ENCODE peak calls at places on chromosomes 5 and 9, in five cellular contexts. B is stomach, J is transverse colon, L is esophagus squamous epithelium, C is IMR-90. V is an unnamed sample.

GRCh38 chr9:125409637-125410521 is 148.3 kb downstream of the GAPVD1 start:
- DNase-seq in B (no peak), J (no peak), L (no peak), C (peak), V (no peak)

GRCh38 chr5:170739446-170739845 is 44.1 kb upstream of the GABRP start:
- DNase-seq in B (no peak), J (no peak), L (no peak), C (no peak), V (no peak)

GRCh38 chr5:130289132-130290088 is 385.1 kb downstream of the CHSY3 start:
- DNase-seq in B (no peak), J (no peak), L (no peak), C (no peak), V (no peak)

GRCh38 chr5:123785160-123786001 is 273.4 kb downstream of the CSNK1G3 start:
- DNase-seq in B (no peak), J (peak), L (no peak), C (peak), V (no peak)

GRCh38 chr5:1017691-1018455 is 9.3 kb downstream of the NKD2 start:
- DNase-seq in B (no peak), J (no peak), L (no peak), C (no peak), V (no peak)

GRCh38 chr5:74576941-74577456 is 63.5 kb downstream of the ENC1 start:
- DNase-seq in B (no peak), J (no peak), L (no peak), C (peak), V (no peak)

GRCh38 chr9:113299800-113300292 is 3.3 kb downstream of the RNF183 start:
- DNase-seq in B (peak), J (peak), L (no peak), C (no peak), V (no peak)

GRCh38 chr5:154117050-154117449 is 73.5 kb upstream of the GALNT10 start:
- DNase-seq in B (no peak), J (no peak), L (no peak), C (no peak), V (no peak)

GRCh38 chr9:87119328-87119881 is 172.1 kb upstream of the GAS1 start:
- DNase-seq in B (peak), J (peak), L (no peak), C (peak), V (no peak)

GRCh38 chr9:6045364-6045763 is 29.9 kb upstream of the RANBP6 start:
- DNase-seq in B (no peak), J (no peak), L (no peak), C (no peak), V (no peak)

GRCh38 chr9:73741316-73741715 is 589.7 kb downstream of the ANXA1 start:
- DNase-seq in B (no peak), J (no peak), L (no peak), C (no peak), V (no peak)

GRCh38 chr5:138438724-138439536 is at the start of gene REEP2:
- DNase-seq in B (peak), J (peak), L (no peak), C (peak), V (peak)

GRCh38 chr5:73729329-73729728 is 103.3 kb downstream of the ARHGEF28 start:
- DNase-seq in B (no peak), J (no peak), L (no peak), C (peak), V (no peak)

GRCh38 chr9:109311281-109311680 is 9.6 kb downstream of the EPB41L4B start:
- DNase-seq in B (no peak), J (no peak), L (no peak), C (peak), V (no peak)

GRCh38 chr5:179285236-179285635 is 60.0 kb downstream of the ADAMTS2 start:
- DNase-seq in B (no peak), J (no peak), L (no peak), C (no peak), V (peak)

GRCh38 chr9:81592890-81593271 is 96.5 kb downstream of the TLE1 start:
- DNase-seq in B (no peak), J (peak), L (no peak), C (no peak), V (no peak)

GRCh38 chr9:32351845-32352244 is 32.6 kb upstream of the ACO1 start:
- DNase-seq in B (no peak), J (no peak), L (no peak), C (peak), V (no peak)

GRCh38 chr9:76355886-76356285 is 38.3 kb downstream of the RFK start:
- DNase-seq in B (no peak), J (no peak), L (no peak), C (no peak), V (no peak)

GRCh38 chr5:116572375-116573278 is 2.0 kb downstream of the SEMA6A start:
- DNase-seq in B (peak), J (peak), L (no peak), C (no peak), V (peak)

GRCh38 chr5:130011986-130012385 is 107.7 kb downstream of the CHSY3 start:
- DNase-seq in B (no peak), J (no peak), L (no peak), C (no peak), V (no peak)

GRCh38 chr9:33817327-33818166 is 587 bp downstream of the UBE2R2 start:
- DNase-seq in B (peak), J (peak), L (no peak), C (peak), V (peak)

DNA sequence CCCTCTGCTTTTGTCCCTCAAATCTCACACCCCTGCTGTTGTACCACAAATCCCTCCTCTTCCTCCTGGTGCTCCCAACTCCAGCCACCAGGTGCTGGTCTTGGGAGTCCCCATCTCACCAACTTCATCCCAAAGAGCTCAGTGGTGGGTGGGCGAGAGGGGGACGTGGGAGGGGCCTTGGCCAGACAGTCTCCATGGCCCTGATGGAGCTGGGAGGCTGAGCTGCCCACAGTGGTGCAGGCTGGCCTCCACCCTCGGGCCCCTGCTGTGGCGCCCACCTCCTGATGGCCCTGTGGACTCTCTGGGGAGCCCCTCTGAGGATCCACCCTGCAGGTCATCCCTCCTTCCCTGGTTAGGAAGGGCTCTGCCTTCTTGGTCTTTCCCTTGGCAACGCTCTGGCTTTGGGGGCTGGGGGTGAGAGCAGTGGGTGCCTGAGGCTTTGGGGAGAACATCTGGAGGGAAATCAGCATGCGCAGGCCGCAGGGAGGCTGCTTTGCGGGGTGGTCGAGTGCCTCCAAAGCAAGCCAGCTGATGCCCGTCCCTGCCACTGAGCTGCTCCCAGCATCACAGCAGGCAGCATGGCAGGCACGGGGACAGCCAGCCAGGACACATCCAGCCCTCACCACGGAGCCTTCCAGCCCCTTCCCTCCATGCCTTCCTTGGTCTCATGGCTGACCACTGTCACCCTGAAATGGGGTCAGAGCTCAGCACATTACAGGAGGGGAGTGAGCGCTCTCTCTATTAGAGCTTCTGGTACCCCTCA is 7.6 kb upstream of the FAM163B start:
- DNase-seq in B (no peak), J (no peak), L (no peak), C (no peak), V (no peak)
- TF ChIP-seq POLR2A in B (no peak), J (no peak), L (no peak), C (no peak), V (no peak)

DNA sequence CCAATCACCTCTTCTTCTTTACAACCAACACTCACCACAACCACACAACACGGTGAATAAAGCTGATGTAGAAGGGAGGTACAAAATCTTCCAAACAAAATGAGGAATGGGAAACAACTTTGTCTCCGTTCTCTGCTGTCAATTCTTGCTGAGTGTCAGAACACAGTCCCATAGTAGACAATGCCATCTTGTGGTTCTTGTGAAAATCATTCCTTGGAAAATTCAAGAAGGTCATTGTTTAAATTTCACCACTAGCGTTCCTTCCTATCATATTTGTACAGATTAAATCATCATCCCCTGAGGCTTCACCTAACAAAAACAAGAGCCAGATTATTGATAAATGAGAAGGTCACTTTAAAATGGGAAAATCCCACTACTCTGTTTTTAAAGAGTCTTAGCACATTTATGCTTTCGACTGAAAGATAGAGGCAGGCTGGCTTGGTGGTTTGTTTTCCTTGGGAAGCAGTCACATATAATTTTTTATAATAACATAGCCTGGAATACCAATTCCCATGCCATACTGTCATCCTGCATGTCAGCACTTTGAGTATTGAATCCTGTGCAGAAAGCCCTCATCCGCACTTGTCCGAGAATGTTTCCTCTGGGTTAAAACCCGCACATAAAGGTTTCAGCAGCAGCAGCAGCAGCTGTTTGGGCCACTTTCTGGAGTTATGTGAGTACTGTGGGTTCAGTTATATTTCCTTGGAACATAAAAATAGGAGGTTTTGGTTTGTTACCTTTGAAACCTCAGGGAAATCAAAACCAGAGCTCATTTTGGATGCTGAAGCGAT is 395.0 kb upstream of the SMARCA2 start:
- DNase-seq in B (no peak), J (no peak), L (no peak), C (no peak), V (no peak)
- TF ChIP-seq CTCF in B (no peak), J (no peak), L (peak), C (no peak), V (no peak)

DNA sequence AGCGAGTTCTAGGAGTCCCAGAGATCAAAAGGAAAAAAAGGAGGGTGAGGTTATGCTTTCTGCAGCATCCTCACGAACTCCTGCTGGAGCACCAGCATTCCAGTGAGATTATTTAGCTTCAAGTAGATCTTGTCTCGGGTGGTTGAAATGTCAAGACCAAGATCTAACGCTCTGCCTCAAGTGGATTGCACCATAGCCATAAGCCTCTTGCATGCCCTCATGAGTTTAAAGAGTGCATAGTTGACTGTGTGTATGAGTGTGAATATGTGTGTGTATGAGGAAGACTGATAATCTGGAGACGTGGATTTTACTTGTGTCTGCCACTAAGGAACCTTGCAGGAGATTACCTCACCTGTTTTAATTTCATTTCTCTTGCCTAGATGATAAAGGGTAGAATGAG is 335.3 kb upstream of the ADAMTSL1 start:
- DNase-seq in B (no peak), J (no peak), L (no peak), C (no peak), V (no peak)
- TF ChIP-seq POLR2A in B (no peak), J (no peak), L (no peak), C (no peak), V (no peak)

DNA sequence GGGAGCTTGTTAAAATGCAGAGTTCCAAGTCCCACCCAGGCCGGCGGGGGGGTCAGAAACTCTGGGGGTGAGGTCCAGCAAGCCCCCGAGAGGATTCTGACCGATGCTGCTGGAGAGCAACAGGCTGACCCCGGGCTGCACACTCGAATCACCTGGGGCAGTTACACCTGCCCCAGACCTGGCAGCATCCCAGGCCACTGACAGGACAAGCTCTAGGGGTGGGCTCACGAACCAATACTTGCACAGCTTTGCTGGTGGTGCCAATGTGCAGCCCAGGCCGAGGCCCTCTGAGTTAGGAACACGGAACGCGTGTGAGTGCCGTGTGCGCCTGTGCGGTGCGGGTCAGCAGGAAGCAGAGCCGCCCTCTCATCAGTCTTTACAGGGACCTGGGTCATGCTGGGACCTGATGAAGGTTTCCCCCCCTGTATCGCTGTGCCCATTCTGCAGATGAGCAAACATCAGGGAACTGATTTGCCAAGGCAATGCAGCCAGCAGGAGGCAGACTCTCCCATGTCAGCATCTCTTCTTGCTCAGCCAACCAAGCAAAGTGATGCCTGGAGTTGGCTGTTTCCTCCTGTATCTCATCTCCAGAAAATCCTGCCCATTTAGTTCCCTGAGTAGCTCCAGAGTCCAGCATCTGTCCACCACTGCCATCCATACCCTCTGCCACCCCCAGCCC is 16.3 kb downstream of the FAM163B start:
- DNase-seq in B (no peak), J (no peak), L (no peak), C (no peak), V (no peak)
- TF ChIP-seq CTCF in B (no peak), J (no peak), L (no peak), C (peak), V (no peak)

GRCh38 chr5:66595877-66596790 is at the start of gene MAST4:
- DNase-seq in B (peak), J (peak), L (no peak), C (peak), V (peak)
- TF ChIP-seq POLR2A in B (no peak), J (peak), L (peak), C (no peak), V (peak)

GRCh38 chr9:107154291-107154690 is 128.8 kb upstream of the RAD23B start:
- DNase-seq in B (no peak), J (no peak), L (no peak), C (no peak), V (no peak)

GRCh38 chr9:107154766-107155165 is 128.3 kb upstream of the RAD23B start:
- DNase-seq in B (no peak), J (no peak), L (no peak), C (no peak), V (no peak)

GRCh38 chr9:107153336-107153735 is 129.7 kb upstream of the RAD23B start:
- DNase-seq in B (no peak), J (no peak), L (no peak), C (peak), V (no peak)

GRCh38 chr9:107158321-107158720 is 124.8 kb upstream of the RAD23B start:
- DNase-seq in B (no peak), J (no peak), L (no peak), C (peak), V (no peak)

GRCh38 chr9:107155244-107155817 is 127.7 kb upstream of the RAD23B start:
- DNase-seq in B (no peak), J (no peak), L (no peak), C (no peak), V (no peak)
- TF ChIP-seq CTCF in B (no peak), J (peak), L (no peak), C (peak), V (no peak)

GRCh38 chr5:32714836-32715235 is 3.7 kb downstream of the NPR3 start:
- DNase-seq in B (no peak), J (no peak), L (no peak), C (peak), V (no peak)

GRCh38 chr5:32711693-32712462 is 757 bp downstream of the NPR3 start:
- DNase-seq in B (no peak), J (no peak), L (no peak), C (peak), V (no peak)

GRCh38 chr5:32710859-32711692 is at the start of gene NPR3:
- DNase-seq in B (no peak), J (peak), L (no peak), C (peak), V (peak)

GRCh38 chr5:32713396-32714381 is 2.6 kb downstream of the NPR3 start:
- DNase-seq in B (no peak), J (peak), L (no peak), C (peak), V (no peak)

DNA sequence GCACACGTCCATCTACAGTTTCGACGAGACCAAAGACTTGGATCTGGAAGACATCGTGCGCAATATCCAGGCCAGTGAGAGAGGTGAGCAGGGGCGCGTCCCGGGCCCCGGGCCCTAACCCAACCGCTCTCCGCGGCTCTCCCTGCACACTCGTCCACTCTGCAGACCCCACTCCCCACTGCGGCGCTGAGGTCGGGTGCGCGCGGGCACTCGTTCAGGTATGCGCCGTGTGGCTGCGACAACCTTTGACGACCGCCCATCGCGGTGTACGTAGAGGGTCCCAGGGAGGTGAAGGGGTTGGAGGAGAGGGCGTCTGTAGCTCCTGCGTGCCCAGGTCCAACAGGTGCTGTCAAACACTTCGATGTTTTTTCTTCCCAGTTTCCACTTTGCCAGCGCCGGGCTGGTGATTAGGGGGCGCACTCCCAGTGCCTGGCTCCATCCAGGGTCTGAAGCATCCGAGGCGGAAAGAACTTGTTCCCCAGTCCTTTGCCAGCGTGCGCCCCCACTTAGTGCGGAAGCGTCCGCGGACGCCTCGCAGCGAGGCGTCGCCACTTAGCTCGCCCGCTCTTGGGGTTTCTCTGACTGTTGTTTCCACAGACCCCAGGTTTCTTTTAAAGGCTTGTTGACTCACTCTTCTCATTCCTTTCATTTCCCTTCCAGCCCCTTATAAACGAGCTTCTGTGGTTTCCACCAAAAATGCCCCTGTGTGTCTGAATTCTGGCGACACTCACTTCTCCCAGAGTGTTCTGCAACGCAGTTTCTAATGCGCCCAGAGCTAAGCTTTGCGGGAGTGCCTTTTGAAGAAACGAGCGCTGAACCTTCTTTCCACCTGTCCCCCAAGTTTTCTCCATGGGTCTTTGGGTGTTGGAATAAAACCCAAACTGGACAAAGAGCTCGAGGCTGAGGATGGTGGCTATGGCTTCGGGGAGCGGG is 1.6 kb downstream of the NPR3 start:
- DNase-seq in B (no peak), J (no peak), L (no peak), C (peak), V (no peak)
- TF ChIP-seq POLR2A in B (no peak), J (no peak), L (no peak), C (no peak), V (no peak)

GRCh38 chr5:35999547-35999946 is 8.4 kb upstream of the UGT3A1 start:
- DNase-seq in B (no peak), J (no peak), L (no peak), C (no peak), V (no peak)
- TF ChIP-seq CTCF in B (no peak), J (no peak), L (no peak), C (no peak), V (no peak)

GRCh38 chr9:130186839-130187522 is 14.8 kb downstream of the NCS1 start:
- DNase-seq in B (peak), J (peak), L (no peak), C (peak), V (peak)
- TF ChIP-seq POLR2A in B (no peak), J (peak), L (peak), C (no peak), V (no peak)

GRCh38 chr5:57164124-57164523 is 9.7 kb upstream of the GPBP1 start:
- DNase-seq in B (no peak), J (no peak), L (no peak), C (no peak), V (no peak)

GRCh38 chr5:57163553-57164006 is 10.3 kb upstream of the GPBP1 start:
- DNase-seq in B (no peak), J (no peak), L (no peak), C (no peak), V (no peak)

GRCh38 chr5:57167201-57167600 is 6.7 kb upstream of the GPBP1 start:
- DNase-seq in B (no peak), J (no peak), L (no peak), C (no peak), V (no peak)

GRCh38 chr5:57171818-57172465 is 1.9 kb upstream of the GPBP1 start:
- DNase-seq in B (peak), J (peak), L (no peak), C (peak), V (no peak)

GRCh38 chr5:57166250-57166649 is 7.6 kb upstream of the GPBP1 start:
- DNase-seq in B (no peak), J (no peak), L (no peak), C (no peak), V (no peak)
- TF ChIP-seq CTCF in B (no peak), J (no peak), L (no peak), C (no peak), V (no peak)